ENCODE peak calls at places on chromosomes 7 and 10, in six cellular contexts. O is retina; J is activated CD4-positive, alpha-beta T cell treated with anti-CD3 and anti-CD28 coated beads for 1 hour; C is hypothalamus; H is ureter; U is glutamatergic neuron. S is an unnamed sample.

GRCh38 chr10:130578532-130579289 is 442.5 kb downstream of the GLRX3 start:
- DNase-seq in O (no peak), J (no peak), C (no peak), H (no peak), U (no peak), S (no peak)

GRCh38 chr7:50959560-50959959 is 176.9 kb upstream of the GRB10 start:
- DNase-seq in O (no peak), J (no peak), C (no peak), H (no peak), U (no peak), S (no peak)

GRCh38 chr7:100491192-100491578 is 7.5 kb downstream of the NYAP1 start:
- DNase-seq in O (no peak), J (no peak), C (no peak), H (no peak), U (no peak), S (no peak)

GRCh38 chr7:94908204-94909022 is 1.0 kb downstream of the PPP1R9A start:
- DNase-seq in O (peak; percentile 92), J (no peak), C (peak; percentile 54), H (no peak), U (peak; percentile 37), S (no peak)

GRCh38 chr10:88042162-88043100 is 179.0 kb downstream of the PTEN start:
- DNase-seq in O (no peak), J (no peak), C (no peak), H (peak; percentile 64), U (no peak), S (peak; percentile 8)

GRCh38 chr10:1372212-1372611 is 316.0 kb downstream of the WDR37 start:
- DNase-seq in O (no peak), J (no peak), C (no peak), H (no peak), U (no peak), S (no peak)

GRCh38 chr10:6721480-6721879 is 141.4 kb upstream of the PRKCQ start:
- DNase-seq in O (no peak), J (no peak), C (no peak), H (no peak), U (no peak), S (no peak)

GRCh38 chr7:146844405-146844804 is 727.8 kb downstream of the CNTNAP2 start:
- DNase-seq in O (no peak), J (no peak), C (no peak), H (no peak), U (no peak), S (no peak)

GRCh38 chr10:66795871-66796270 is 130.0 kb upstream of the LRRTM3 start:
- DNase-seq in O (no peak), J (no peak), C (no peak), H (no peak), U (no peak), S (no peak)

GRCh38 chr7:46034056-46034768 is 113.1 kb upstream of the IGFBP3 start:
- DNase-seq in O (no peak), J (no peak), C (no peak), H (no peak), U (no peak), S (no peak)

GRCh38 chr7:12861070-12861469 is 173.6 kb downstream of the ARL4A start:
- DNase-seq in O (no peak), J (no peak), C (no peak), H (no peak), U (no peak), S (no peak)

GRCh38 chr7:35849158-35849831 is 48.4 kb downstream of the SEPTIN7 start:
- DNase-seq in O (peak; percentile 5), J (no peak), C (no peak), H (no peak), U (peak; percentile 26), S (peak; percentile 19)

GRCh38 chr10:33180390-33180789 is 154.1 kb downstream of the NRP1 start:
- DNase-seq in O (no peak), J (no peak), C (no peak), H (peak; percentile 27), U (no peak), S (no peak)

GRCh38 chr7:83468251-83468739 is 180.6 kb downstream of the SEMA3E start:
- DNase-seq in O (peak; percentile 50), J (no peak), C (no peak), H (peak; percentile 91), U (peak; percentile 37), S (peak; percentile 76)

GRCh38 chr10:77478248-77478963 is 159.2 kb downstream of the KCNMA1 start:
- DNase-seq in O (no peak), J (no peak), C (no peak), H (no peak), U (no peak), S (no peak)

GRCh38 chr7:105487559-105488218 is 34.4 kb downstream of the PUS7 start:
- DNase-seq in O (peak; percentile 41), J (no peak), C (no peak), H (no peak), U (peak; percentile 52), S (no peak)

GRCh38 chr7:1359681-1360485 is 99.4 kb downstream of the MICALL2 start:
- DNase-seq in O (no peak), J (no peak), C (no peak), H (no peak), U (no peak), S (no peak)

GRCh38 chr10:70093335-70093944 is 39.2 kb downstream of the AIFM2 start:
- DNase-seq in O (no peak), J (no peak), C (no peak), H (no peak), U (no peak), S (no peak)

GRCh38 chr10:71835671-71836593 is 15.1 kb downstream of the PSAP start:
- DNase-seq in O (peak; percentile 53), J (no peak), C (peak; percentile 73), H (no peak), U (peak; percentile 52), S (peak; percentile 97)

GRCh38 chr10:91616124-91616523 is 16.7 kb downstream of the PPP1R3C start:
- DNase-seq in O (no peak), J (no peak), C (no peak), H (no peak), U (no peak), S (no peak)

GRCh38 chr7:150361807-150362621 is 6.6 kb upstream of the REPIN1 start:
- DNase-seq in O (no peak), J (no peak), C (no peak), H (no peak), U (no peak), S (no peak)

GRCh38 chr7:2012981-2013380 is 219.8 kb downstream of the MAD1L1 start:
- DNase-seq in O (peak; percentile 23), J (no peak), C (no peak), H (no peak), U (no peak), S (peak; percentile 84)

GRCh38 chr10:76675951-76676587 is 961.5 kb downstream of the KCNMA1 start:
- DNase-seq in O (no peak), J (no peak), C (peak; percentile 16), H (peak; percentile 53), U (no peak), S (peak; percentile 29)

GRCh38 chr10:12480440-12480839 is 131.1 kb downstream of the CAMK1D start:
- DNase-seq in O (no peak), J (no peak), C (no peak), H (no peak), U (no peak), S (no peak)

GRCh38 chr7:128939075-128939860 is 1.5 kb downstream of the IRF5 start:
- DNase-seq in O (no peak), J (no peak), C (no peak), H (no peak), U (no peak), S (no peak)

GRCh38 chr10:110212119-110213006 is 5.0 kb downstream of the MXI1 start:
- DNase-seq in O (no peak), J (no peak), C (no peak), H (no peak), U (no peak), S (no peak)

GRCh38 chr10:11036424-11037011 is 18.8 kb downstream of the CELF2 start:
- DNase-seq in O (no peak), J (no peak), C (no peak), H (no peak), U (peak; percentile 50), S (peak; percentile 12)

GRCh38 chr10:51029172-51029641 is 45.1 kb upstream of the PRKG1 start:
- DNase-seq in O (no peak), J (no peak), C (no peak), H (no peak), U (no peak), S (no peak)

GRCh38 chr7:13407911-13408310 is 581.6 kb downstream of the ETV1 start:
- DNase-seq in O (no peak), J (no peak), C (no peak), H (no peak), U (no peak), S (no peak)

S was measured in BE2C.